ENCODE peak calls at places on chromosomes 13 and 19, in seven cellular contexts. K is dorsolateral prefrontal cortex, Y is epithelial cell of esophagus, S is GM20000, O is lower leg skin, H is tibial artery, V is AG04450. F is an unnamed sample.

GRCh38 chr13:77492982-77493381 is 42.5 kb upstream of the SCEL start:
- DNase-seq in H (no peak), S (peak; percentile 32), K (no peak), V (no peak), Y (peak; percentile 66), O (no peak), F (no peak)

GRCh38 chr13:42239644-42240043 is 32.3 kb upstream of the AKAP11 start:
- DNase-seq in O (no peak), K (no peak), S (no peak), H (no peak), Y (peak; percentile 32), V (no peak), F (no peak)

GRCh38 chr19:44905437-44906160 is at the start of gene APOE:
- DNase-seq in V (no peak), O (no peak), Y (no peak), H (no peak), K (no peak), S (no peak), F (no peak)

GRCh38 chr13:48155850-48156249 is 60.9 kb upstream of the MED4 start:
- DNase-seq in Y (peak; percentile 97), K (no peak), H (no peak), V (no peak), S (no peak), O (no peak), F (no peak)

GRCh38 chr19:16268676-16269319 is 55.8 kb upstream of the KLF2 start:
- DNase-seq in V (no peak), H (no peak), K (no peak), Y (no peak), S (no peak), O (no peak), F (no peak)

GRCh38 chr13:37681295-37682032 is 82.9 kb upstream of the POSTN start:
- DNase-seq in K (no peak), O (no peak), S (no peak), H (no peak), V (peak; percentile 38), Y (peak; percentile 4), F (no peak)

GRCh38 chr13:30576528-30576927 is 41.2 kb upstream of the USPL1 start:
- DNase-seq in K (no peak), H (no peak), S (no peak), V (no peak), O (no peak), Y (peak; percentile 50), F (no peak)

GRCh38 chr13:59458908-59459579 is 704.7 kb downstream of the DIAPH3 start:
- DNase-seq in O (no peak), K (no peak), V (peak; percentile 49), H (no peak), Y (peak; percentile 26), S (no peak), F (no peak)

GRCh38 chr19:44653977-44654784 is 10.5 kb downstream of the PVR start:
- DNase-seq in V (no peak), O (peak; percentile 91), K (no peak), Y (peak; percentile 72), H (peak; percentile 80), S (peak; percentile 86), F (peak; percentile 33)

GRCh38 chr19:45863335-45863839 is 440 bp upstream of the SYMPK start:
- DNase-seq in S (no peak), Y (no peak), K (no peak), H (no peak), O (no peak), V (no peak), F (no peak)

GRCh38 chr19:18996351-18996750 is 37.0 kb downstream of the SUGP2 start:
- DNase-seq in Y (no peak), S (no peak), K (no peak), H (no peak), O (no peak), V (no peak), F (no peak)

GRCh38 chr13:109575821-109576220 is 210.6 kb downstream of the IRS2 start:
- DNase-seq in O (no peak), S (no peak), Y (no peak), K (no peak), V (no peak), H (no peak), F (no peak)

GRCh38 chr19:12722566-12723382 is 958 bp downstream of the TNPO2 start:
- DNase-seq in K (peak; percentile 98), H (peak; percentile 99), V (peak; percentile 98), O (peak; percentile 99), S (peak; percentile 99), Y (peak; percentile 100), F (peak; percentile 86)

GRCh38 chr13:33639158-33639557 is 178.8 kb upstream of the RFC3 start:
- DNase-seq in S (no peak), K (no peak), Y (peak; percentile 65), H (peak; percentile 74), V (peak; percentile 34), O (no peak), F (no peak)

GRCh38 chr13:78977311-78977710 is 318.4 kb upstream of the OBI1 start:
- DNase-seq in O (no peak), V (no peak), Y (no peak), K (no peak), S (no peak), H (no peak), F (no peak)

GRCh38 chr13:50081106-50081898 is 66.1 kb downstream of the KCNRG start:
- DNase-seq in H (peak; percentile 80), V (no peak), O (peak; percentile 93), K (no peak), S (peak; percentile 25), Y (peak; percentile 58), F (peak; percentile 48)

GRCh38 chr19:32309711-32310390 is 35.6 kb upstream of the ZNF507 start:
- DNase-seq in S (no peak), O (peak; percentile 77), H (no peak), V (no peak), Y (no peak), K (no peak), F (no peak)

GRCh38 chr13:98214008-98214643 is 37.1 kb upstream of the RNF113B start:
- DNase-seq in O (no peak), S (no peak), Y (peak; percentile 42), V (peak; percentile 85), H (no peak), K (peak; percentile 53), F (no peak)

GRCh38 chr19:51830263-51830662 is 35.3 kb downstream of the FPR3 start:
- DNase-seq in K (no peak), V (no peak), O (no peak), H (no peak), Y (peak; percentile 1), S (no peak), F (no peak)

GRCh38 chr13:34357435-34358232 is 539.7 kb downstream of the RFC3 start:
- DNase-seq in Y (peak; percentile 80), O (no peak), S (no peak), V (peak; percentile 10), K (no peak), H (no peak), F (no peak)

GRCh38 chr19:7247160-7247559 is 47.1 kb downstream of the INSR start:
- DNase-seq in O (no peak), K (no peak), Y (no peak), H (no peak), V (no peak), S (no peak), F (no peak)

GRCh38 chr13:66077286-66077685 is 1152.8 kb downstream of the PCDH9 start:
- DNase-seq in Y (peak; percentile 63), O (no peak), H (no peak), S (no peak), V (no peak), K (no peak), F (no peak)

GRCh38 chr19:10432736-10433130 is 12.4 kb downstream of the PDE4A start:
- DNase-seq in S (peak; percentile 3), H (no peak), K (no peak), Y (no peak), V (no peak), O (no peak), F (no peak)

GRCh38 chr13:99658266-99658991 is 157.2 kb downstream of the TM9SF2 start:
- DNase-seq in Y (peak; percentile 24), S (peak; percentile 38), V (no peak), K (no peak), H (peak; percentile 66), O (peak; percentile 92), F (peak; percentile 43)

GRCh38 chr19:57583521-57584416 is at the start of gene ZIK1:
- DNase-seq in V (peak; percentile 71), K (peak; percentile 95), Y (peak; percentile 90), H (peak; percentile 91), O (peak; percentile 97), S (peak; percentile 95), F (peak; percentile 76)

GRCh38 chr13:89066868-89067466 is 1395.8 kb downstream of the SLITRK5 start:
- DNase-seq in Y (peak; percentile 77), V (no peak), S (peak; percentile 5), H (no peak), K (no peak), O (no peak), F (peak; percentile 9)

GRCh38 chr13:88188986-88189385 is 517.8 kb downstream of the SLITRK5 start:
- DNase-seq in H (no peak), O (no peak), K (no peak), S (no peak), Y (no peak), V (no peak), F (no peak)

GRCh38 chr19:38044267-38045111 is 137.5 kb downstream of the SIPA1L3 start:
- DNase-seq in H (no peak), S (no peak), V (no peak), O (no peak), K (no peak), Y (peak; percentile 27), F (no peak)
- TF ChIP-seq CTCF in H (no peak), S (no peak), V (no peak), O (no peak), K (no peak), Y (no peak), F (no peak)

GRCh38 chr19:35267818-35268545 is 780 bp upstream of the USF2 start:
- DNase-seq in S (peak; percentile 99), V (no peak), K (peak; percentile 71), O (peak; percentile 93), Y (peak; percentile 74), H (peak; percentile 85), F (peak; percentile 39)
- TF ChIP-seq CTCF in S (no peak), V (no peak), K (no peak), O (no peak), Y (no peak), H (peak; percentile 12), F (no peak)

GRCh38 chr19:50705422-50706019 is 14.1 kb downstream of the SHANK1 start:
- DNase-seq in V (peak; percentile 30), K (no peak), H (no peak), S (peak; percentile 85), O (no peak), Y (peak; percentile 34), F (no peak)
- TF ChIP-seq CTCF in V (peak; percentile 94), K (peak; percentile 57), H (no peak), S (peak; percentile 73), O (no peak), Y (peak; percentile 46), F (peak; percentile 60)

DNA sequence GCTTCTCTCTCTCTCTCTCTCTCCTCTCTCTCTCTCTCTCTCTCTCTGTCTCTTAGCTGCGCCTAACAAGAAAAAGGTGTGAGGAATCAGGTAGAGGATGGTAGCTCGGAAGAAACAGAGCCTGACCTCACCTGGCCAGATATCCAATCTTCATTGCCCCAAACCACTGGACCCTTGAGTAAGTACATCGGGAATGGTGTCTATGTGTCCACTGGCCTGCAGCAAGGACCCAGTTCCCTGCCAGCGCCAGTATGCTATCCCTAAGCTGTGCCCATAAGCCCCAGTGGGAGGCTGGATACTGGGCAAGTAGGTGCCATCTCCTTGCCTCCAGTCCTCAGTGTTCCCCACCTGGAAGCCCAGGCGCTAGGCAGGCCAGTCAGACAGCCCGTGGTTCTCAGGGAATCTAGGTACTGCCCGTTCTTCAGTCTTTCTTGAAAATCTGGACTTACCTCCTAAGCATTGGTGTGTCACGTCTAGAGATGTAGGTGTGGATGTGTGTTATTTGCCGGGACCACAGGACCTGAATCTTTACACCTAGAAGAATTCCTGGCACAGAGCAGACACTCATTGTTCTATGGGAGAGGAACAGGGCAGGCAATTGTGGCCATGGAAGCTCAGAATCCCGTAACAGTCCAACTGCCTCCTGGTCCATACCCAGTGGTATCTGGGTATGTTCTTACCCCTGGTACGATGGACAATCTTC is 7.3 kb downstream of the URAD start:
- DNase-seq in Y (no peak), O (peak; percentile 70), V (no peak), H (peak; percentile 28), K (no peak), S (no peak), F (no peak)
- TF ChIP-seq CTCF in Y (no peak), O (no peak), V (no peak), H (no peak), K (no peak), S (no peak), F (no peak)